ENCODE peak calls at places on chromosome 11, in ten cellular contexts. D is AG04449, Y is HL-60, I is fibroblast of lung, W is pancreas, P is psoas muscle, O is esophagus squamous epithelium, A is WTC11, J is AG09309, N is chondrocyte. S is an unnamed sample.
A peak's percentile ranks its signal among the peaks of the same experiment; 100 is the strongest.

GRCh38 chr11:15793032-15793996 is 563.0 kb downstream of the SOX6 start:
- DNase-seq in D (peak; percentile 77), Y (no peak), I (peak; percentile 95), W (no peak), P (no peak), O (no peak), A (no peak), J (no peak), N (no peak), S (no peak)

GRCh38 chr11:6660712-6661111 is 5.1 kb upstream of the DCHS1 start:
- DNase-seq in D (no peak), Y (no peak), I (no peak), W (no peak), P (no peak), O (no peak), A (no peak), J (no peak), N (no peak), S (no peak)

GRCh38 chr11:14144905-14145304 is 182.4 kb downstream of the SPON1 start:
- DNase-seq in D (no peak), Y (no peak), I (no peak), W (no peak), P (no peak), O (no peak), A (no peak), J (no peak), N (no peak), S (no peak)

GRCh38 chr11:108914211-108914610 is 249.3 kb downstream of the DDX10 start:
- DNase-seq in D (no peak), Y (no peak), I (no peak), W (no peak), P (no peak), O (no peak), A (no peak), J (no peak), N (no peak), S (no peak)

GRCh38 chr11:61120865-61121831 is 18.9 kb downstream of the CD5 start:
- DNase-seq in D (no peak), Y (no peak), I (peak; percentile 34), W (peak; percentile 75), P (no peak), O (no peak), A (no peak), J (no peak), N (peak; percentile 73), S (no peak)

GRCh38 chr11:11899401-11899800 is 57.6 kb downstream of the USP47 start:
- DNase-seq in D (no peak), Y (no peak), I (no peak), W (no peak), P (no peak), O (no peak), A (no peak), J (no peak), N (no peak), S (no peak)

GRCh38 chr11:7522106-7522505 is 8.3 kb downstream of the PPFIBP2 start:
- DNase-seq in D (no peak), Y (no peak), I (no peak), W (no peak), P (no peak), O (no peak), A (no peak), J (no peak), N (no peak), S (no peak)

GRCh38 chr11:132056689-132057088 is 686.3 kb downstream of the NTM start:
- DNase-seq in D (no peak), Y (no peak), I (peak; percentile 96), W (no peak), P (no peak), O (no peak), A (no peak), J (no peak), N (no peak), S (no peak)

DNA sequence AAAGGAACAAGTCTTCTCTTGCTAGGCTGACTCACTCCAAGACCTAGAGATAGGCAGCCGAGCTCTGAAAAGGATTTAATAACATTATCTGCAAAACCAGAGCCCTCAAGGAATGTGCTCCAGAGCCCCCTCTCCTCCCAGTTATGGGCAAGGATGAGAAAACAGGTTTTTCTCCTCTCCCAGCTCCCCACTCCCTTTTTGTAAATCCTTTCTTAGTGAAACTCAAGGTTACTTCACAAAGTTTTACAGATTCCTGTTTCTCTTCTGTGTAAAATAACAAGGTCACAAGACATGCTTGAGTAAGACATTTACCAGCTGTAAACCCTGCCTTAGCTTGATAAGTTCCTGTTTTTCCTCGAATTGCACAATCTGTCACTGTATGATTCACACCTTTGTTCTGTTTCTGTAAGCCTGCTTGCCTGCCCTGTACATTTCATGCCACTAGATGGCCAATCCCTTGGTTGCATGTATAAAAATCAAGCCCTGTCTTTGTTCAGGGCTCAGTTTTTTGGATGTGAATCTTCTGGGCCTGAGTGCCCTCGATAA is 489.4 kb downstream of the KCNA4 start:
- DNase-seq in D (peak; percentile 21), Y (peak; percentile 91), I (peak; percentile 80), W (no peak), P (no peak), O (no peak), A (no peak), J (peak; percentile 3), N (no peak), S (no peak)
- TF ChIP-seq CTCF in D (peak; percentile 34), Y (peak; percentile 81), I (no peak), W (no peak), P (no peak), O (no peak), A (no peak), J (peak; percentile 25), N (peak; percentile 49), S (peak; percentile 31)

GRCh38 chr11:119157088-119157487 is 8.2 kb downstream of the ABCG4 start:
- DNase-seq in D (no peak), Y (no peak), I (no peak), W (no peak), P (no peak), O (no peak), A (no peak), J (no peak), N (no peak), S (no peak)

GRCh38 chr11:119154178-119154577 is 5.3 kb downstream of the ABCG4 start:
- DNase-seq in D (no peak), Y (no peak), I (no peak), W (no peak), P (no peak), O (no peak), A (no peak), J (no peak), N (no peak), S (no peak)

GRCh38 chr11:119156496-119156895 is 7.6 kb downstream of the ABCG4 start:
- DNase-seq in D (no peak), Y (no peak), I (no peak), W (no peak), P (no peak), O (no peak), A (no peak), J (no peak), N (no peak), S (no peak)

GRCh38 chr11:119158467-119158866 is 9.6 kb downstream of the ABCG4 start:
- DNase-seq in D (no peak), Y (no peak), I (no peak), W (no peak), P (no peak), O (no peak), A (no peak), J (no peak), N (peak; percentile 75), S (no peak)

DNA sequence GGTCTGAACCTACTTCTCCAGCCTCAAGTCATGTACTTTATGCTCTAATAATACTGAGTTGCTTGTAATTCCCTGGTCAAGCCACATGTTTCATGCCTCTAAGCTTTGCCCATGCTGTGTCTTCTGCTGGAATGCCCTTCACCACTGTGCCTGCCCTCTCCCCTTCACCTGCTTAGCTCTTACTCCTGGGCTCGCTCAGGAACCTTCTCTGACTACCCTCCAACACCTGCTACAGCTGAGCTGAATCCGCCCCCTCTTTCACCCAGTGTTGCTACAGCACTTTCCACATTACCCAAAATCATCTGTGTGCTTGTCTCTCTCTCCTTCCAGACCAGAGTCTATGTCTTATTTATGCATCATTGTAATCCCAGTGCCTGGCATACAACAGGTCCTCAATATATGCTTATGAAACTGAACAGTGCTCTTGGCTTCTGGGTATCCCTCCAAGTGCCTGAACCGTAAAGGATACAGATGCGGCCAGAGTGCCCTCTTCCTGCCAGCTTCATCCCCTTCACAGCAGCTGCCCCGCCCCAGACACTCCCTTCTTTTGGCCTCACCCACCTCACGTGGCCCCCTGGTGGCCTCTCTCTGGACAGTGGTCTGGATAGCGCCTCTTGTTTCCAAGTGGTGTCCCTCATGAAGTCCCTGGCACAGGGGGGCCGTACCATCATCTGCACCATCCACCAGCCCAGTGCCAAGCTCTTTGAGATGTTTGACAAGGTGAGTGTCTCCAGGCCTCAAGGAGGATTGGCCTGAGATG is 7.1 kb downstream of the ABCG4 start:
- DNase-seq in D (no peak), Y (peak; percentile 25), I (no peak), W (no peak), P (no peak), O (no peak), A (peak; percentile 52), J (no peak), N (no peak), S (no peak)
- TF ChIP-seq CTCF in D (peak; percentile 4), Y (no peak), I (no peak), W (no peak), P (no peak), O (no peak), A (peak; percentile 41), J (peak; percentile 12), N (peak; percentile 22), S (peak; percentile 18)

GRCh38 chr11:114343493-114343892 is 47.3 kb downstream of the NNMT start:
- DNase-seq in D (no peak), Y (no peak), I (no peak), W (no peak), P (no peak), O (no peak), A (no peak), J (no peak), N (no peak), S (no peak)

GRCh38 chr11:114343020-114343419 is 46.8 kb downstream of the NNMT start:
- DNase-seq in D (no peak), Y (no peak), I (no peak), W (no peak), P (no peak), O (no peak), A (no peak), J (no peak), N (no peak), S (no peak)

GRCh38 chr11:114344494-114344893 is 48.3 kb downstream of the NNMT start:
- DNase-seq in D (no peak), Y (no peak), I (no peak), W (no peak), P (no peak), O (no peak), A (no peak), J (no peak), N (no peak), S (no peak)

GRCh38 chr11:114342476-114342875 is 46.3 kb downstream of the NNMT start:
- DNase-seq in D (no peak), Y (no peak), I (no peak), W (no peak), P (no peak), O (no peak), A (no peak), J (no peak), N (no peak), S (no peak)

GRCh38 chr11:114340311-114341131 is 44.3 kb downstream of the NNMT start:
- DNase-seq in D (no peak), Y (peak; percentile 49), I (peak; percentile 74), W (no peak), P (peak; percentile 39), O (no peak), A (peak; percentile 41), J (peak; percentile 57), N (no peak), S (no peak)
- TF ChIP-seq CTCF in D (peak; percentile 72), Y (peak; percentile 75), I (peak; percentile 92), W (peak; percentile 54), P (peak; percentile 80), O (peak; percentile 75), A (peak; percentile 63), J (peak; percentile 81), N (peak; percentile 92), S (peak; percentile 81)

GRCh38 chr11:42768576-42768975 is 543.2 kb upstream of the API5 start:
- DNase-seq in D (no peak), Y (no peak), I (no peak), W (no peak), P (no peak), O (no peak), A (no peak), J (no peak), N (no peak), S (no peak)

GRCh38 chr11:42764936-42765335 is 546.9 kb upstream of the API5 start:
- DNase-seq in D (no peak), Y (no peak), I (no peak), W (no peak), P (no peak), O (no peak), A (no peak), J (no peak), N (no peak), S (no peak)

GRCh38 chr11:42772886-42773285 is 538.9 kb upstream of the API5 start:
- DNase-seq in D (no peak), Y (no peak), I (no peak), W (no peak), P (no peak), O (no peak), A (no peak), J (no peak), N (no peak), S (no peak)

GRCh38 chr11:42766191-42766590 is 545.6 kb upstream of the API5 start:
- DNase-seq in D (no peak), Y (no peak), I (no peak), W (no peak), P (no peak), O (no peak), A (no peak), J (no peak), N (no peak), S (no peak)

GRCh38 chr11:42770444-42771065 is 541.2 kb upstream of the API5 start:
- DNase-seq in D (no peak), Y (peak; percentile 11), I (peak; percentile 3), W (no peak), P (no peak), O (no peak), A (peak; percentile 33), J (no peak), N (no peak), S (no peak)
- TF ChIP-seq CTCF in D (peak; percentile 49), Y (peak; percentile 43), I (peak; percentile 23), W (peak; percentile 50), P (peak; percentile 37), O (peak; percentile 19), A (peak; percentile 45), J (no peak), N (peak; percentile 81), S (peak; percentile 38)

S was measured in CD14-positive monocyte.